ENCODE peak calls at places on chromosomes 6 and 20, in seven cellular contexts. K is BE2C, R is pancreas, X is psoas muscle, P is fibroblast of mammary gland, V is kidney, C is GM06990. M is an unnamed sample.

GRCh38 chr6:166930354-166930891 is 25.9 kb downstream of the RNASET2 start:
- DNase-seq in R (no peak), C (no peak), P (no peak), K (no peak), X (no peak), V (no peak), M (no peak)

GRCh38 chr6:84912472-84913143 is 148.2 kb upstream of the TBX18 start:
- DNase-seq in R (no peak), K (no peak), V (no peak), X (no peak), C (no peak), P (no peak), M (no peak)

GRCh38 chr20:8798505-8798904 is 270.4 kb upstream of the PLCB4 start:
- DNase-seq in P (peak), K (no peak), X (no peak), C (no peak), V (no peak), R (no peak), M (no peak)

GRCh38 chr6:55557176-55557575 is 21.8 kb downstream of the HMGCLL1 start:
- DNase-seq in P (no peak), K (no peak), X (no peak), V (no peak), C (no peak), R (no peak), M (peak)

GRCh38 chr6:166540631-166541331 is 45.7 kb downstream of the RAMACL start:
- DNase-seq in P (peak), V (no peak), X (no peak), K (no peak), R (no peak), C (peak), M (no peak)

GRCh38 chr6:87154641-87155271 is 609 bp upstream of the ZNF292 start:
- DNase-seq in X (no peak), C (no peak), R (no peak), P (peak), V (no peak), K (no peak), M (no peak)

GRCh38 chr6:169936355-169936975 is 185.0 kb downstream of the ERMARD start:
- DNase-seq in V (no peak), R (no peak), X (no peak), K (no peak), P (no peak), C (no peak), M (no peak)

GRCh38 chr6:108763931-108764579 is 84.2 kb upstream of the ARMC2 start:
- DNase-seq in P (no peak), V (no peak), R (no peak), K (no peak), X (no peak), C (no peak), M (no peak)

GRCh38 chr6:159461266-159461665 is 231.8 kb downstream of the SOD2 start:
- DNase-seq in K (no peak), X (no peak), C (no peak), P (no peak), V (no peak), R (no peak), M (no peak)

GRCh38 chr6:156781882-156782631 is 4.9 kb downstream of the ARID1B start:
- DNase-seq in P (peak), K (no peak), V (no peak), R (no peak), X (no peak), C (no peak), M (no peak)
- H3K4me3 ChIP-seq in P (peak), K (peak), V (peak), R (no peak), X (peak), C (peak), M (peak)

GRCh38 chr20:11979306-11980128 is 61.8 kb downstream of the BTBD3 start:
- DNase-seq in R (no peak), P (no peak), K (no peak), V (no peak), C (no peak), X (no peak), M (no peak)
- H3K4me3 ChIP-seq in R (no peak), P (no peak), K (no peak), V (no peak), C (no peak), X (no peak), M (no peak)

GRCh38 chr6:117444600-117444999 is 18.9 kb upstream of the ROS1 start:
- DNase-seq in R (no peak), K (no peak), V (no peak), P (peak), X (no peak), C (no peak), M (no peak)

GRCh38 chr6:117441824-117442264 is 16.1 kb upstream of the ROS1 start:
- DNase-seq in P (peak), X (no peak), K (no peak), C (no peak), V (no peak), R (no peak), M (no peak)

GRCh38 chr6:117440558-117441525 is 15.1 kb upstream of the ROS1 start:
- DNase-seq in R (no peak), C (no peak), K (no peak), V (no peak), X (no peak), P (peak), M (no peak)
- H3K4me3 ChIP-seq in R (no peak), C (no peak), K (no peak), V (no peak), X (no peak), P (no peak), M (no peak)

DNA sequence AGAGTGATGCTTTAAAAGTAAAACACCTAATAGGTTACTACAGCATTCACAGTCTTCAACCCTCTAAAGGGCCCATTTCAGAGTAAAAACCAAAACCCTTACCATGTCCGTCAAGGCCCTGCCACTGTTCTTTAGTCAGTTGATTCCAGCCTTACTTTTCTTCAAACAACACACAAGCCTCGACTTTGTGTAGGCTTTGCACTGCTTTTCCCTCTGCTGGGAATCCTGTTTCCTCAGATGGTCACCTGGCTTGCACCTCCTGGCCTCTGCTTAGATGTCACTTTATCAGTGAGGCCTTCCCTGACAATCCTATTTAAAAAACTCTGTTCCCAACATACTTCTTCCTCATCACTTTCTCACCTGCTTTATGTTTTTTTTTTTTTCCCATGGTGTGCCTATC is 77.1 kb upstream of the FLRT3 start:
- DNase-seq in K (no peak), R (no peak), P (no peak), C (no peak), X (no peak), V (no peak), M (no peak)
- H3K4me3 ChIP-seq in K (no peak), R (no peak), P (no peak), C (no peak), X (no peak), V (no peak), M (no peak)

DNA sequence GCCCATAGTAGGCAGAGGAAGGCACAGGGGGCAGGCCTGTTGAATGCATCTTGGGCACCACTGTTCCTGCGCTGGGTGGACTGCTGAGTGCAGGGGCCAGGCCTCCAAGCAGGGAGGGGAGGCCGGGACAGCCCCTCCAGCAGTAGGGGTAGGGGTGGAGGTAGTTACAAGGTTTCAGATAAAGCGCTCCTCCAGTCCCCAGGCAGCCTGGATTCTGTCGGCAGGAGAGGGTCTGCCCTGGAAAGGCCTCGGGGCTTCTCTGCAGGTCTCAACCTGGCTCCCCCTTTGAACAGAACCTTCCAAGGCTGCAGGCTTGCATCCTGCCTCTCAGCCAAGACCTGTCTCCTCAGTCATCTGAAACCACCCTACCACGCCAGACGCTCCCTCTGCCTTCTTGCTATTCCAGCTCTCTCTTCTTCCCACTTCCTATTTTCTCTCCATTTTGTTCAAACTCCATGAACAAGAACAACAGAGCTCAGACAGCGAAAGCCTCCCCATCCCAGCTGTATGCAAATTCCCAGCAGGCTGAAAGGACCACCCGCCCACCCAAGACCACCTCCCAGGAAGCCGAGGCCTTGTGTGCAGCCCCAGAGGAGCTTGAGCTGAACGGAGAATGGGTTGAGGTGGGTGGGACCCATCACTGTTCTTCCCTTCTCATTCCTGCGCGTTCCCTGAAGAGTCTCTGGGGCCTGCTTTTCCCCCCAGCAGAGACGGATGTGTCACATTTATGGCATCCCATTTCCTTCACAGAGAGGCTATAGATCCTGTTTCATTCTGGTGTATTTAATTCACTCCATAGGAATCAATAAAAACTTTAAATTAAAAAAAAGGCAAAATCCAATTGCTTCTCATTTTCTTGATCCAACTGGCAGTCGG is 1.4 kb downstream of the MLN start:
- DNase-seq in R (no peak), P (no peak), C (no peak), X (no peak), K (no peak), V (peak), M (no peak)
- H3K4me3 ChIP-seq in R (no peak), P (no peak), C (no peak), X (no peak), K (no peak), V (no peak), M (no peak)

GRCh38 chr6:36873612-36874011 is 991 bp downstream of the PPIL1 start:
- DNase-seq in X (no peak), V (no peak), K (no peak), P (no peak), R (no peak), C (no peak), M (no peak)

GRCh38 chr6:36874443-36875249 is at the start of gene PPIL1:
- DNase-seq in X (peak), R (peak), K (peak), C (peak), P (peak), V (peak), M (peak)

GRCh38 chr6:36871686-36872085 is 2.9 kb downstream of the PPIL1 start:
- DNase-seq in V (no peak), K (no peak), P (no peak), C (no peak), X (no peak), R (no peak), M (no peak)

GRCh38 chr6:36874016-36874442 is 574 bp downstream of the PPIL1 start:
- DNase-seq in K (no peak), P (peak), X (peak), V (no peak), C (no peak), R (peak), M (no peak)

DNA sequence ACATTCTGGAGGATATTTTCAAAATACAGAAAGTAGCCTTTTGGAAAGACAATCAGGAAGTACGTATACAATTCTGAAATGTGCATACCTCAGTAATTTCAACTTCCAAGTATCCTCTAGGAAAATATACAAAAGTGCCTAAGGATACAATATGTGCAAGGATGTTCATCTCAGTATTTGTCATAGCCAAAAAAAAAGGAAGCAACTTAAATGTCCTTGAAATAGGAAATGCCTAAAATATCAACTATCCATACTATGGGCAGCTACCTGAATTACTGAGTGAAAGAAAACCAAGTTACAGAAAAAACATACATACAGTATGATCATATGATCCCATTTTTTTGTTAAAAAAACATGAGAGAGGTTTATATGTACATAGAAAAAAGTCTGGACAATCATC is 1.5 kb downstream of the PPIL1 start:
- DNase-seq in V (no peak), K (no peak), P (no peak), C (no peak), R (no peak), X (no peak), M (no peak)
- H3K4me3 ChIP-seq in V (no peak), K (peak), P (no peak), C (no peak), R (no peak), X (peak), M (no peak)

GRCh38 chr20:3748073-3748472 is 15.6 kb downstream of the HSPA12B start:
- DNase-seq in K (no peak), P (no peak), X (no peak), V (peak), C (no peak), R (no peak), M (no peak)

GRCh38 chr20:3747471-3747870 is 15.0 kb downstream of the HSPA12B start:
- DNase-seq in V (no peak), K (no peak), R (no peak), C (no peak), P (no peak), X (no peak), M (no peak)

GRCh38 chr20:3744806-3745685 is 12.6 kb downstream of the HSPA12B start:
- DNase-seq in K (peak), X (peak), R (peak), C (peak), V (peak), P (peak), M (peak)

GRCh38 chr20:3744037-3744436 is 11.6 kb downstream of the HSPA12B start:
- DNase-seq in C (no peak), R (no peak), P (no peak), X (no peak), K (no peak), V (peak), M (no peak)

DNA sequence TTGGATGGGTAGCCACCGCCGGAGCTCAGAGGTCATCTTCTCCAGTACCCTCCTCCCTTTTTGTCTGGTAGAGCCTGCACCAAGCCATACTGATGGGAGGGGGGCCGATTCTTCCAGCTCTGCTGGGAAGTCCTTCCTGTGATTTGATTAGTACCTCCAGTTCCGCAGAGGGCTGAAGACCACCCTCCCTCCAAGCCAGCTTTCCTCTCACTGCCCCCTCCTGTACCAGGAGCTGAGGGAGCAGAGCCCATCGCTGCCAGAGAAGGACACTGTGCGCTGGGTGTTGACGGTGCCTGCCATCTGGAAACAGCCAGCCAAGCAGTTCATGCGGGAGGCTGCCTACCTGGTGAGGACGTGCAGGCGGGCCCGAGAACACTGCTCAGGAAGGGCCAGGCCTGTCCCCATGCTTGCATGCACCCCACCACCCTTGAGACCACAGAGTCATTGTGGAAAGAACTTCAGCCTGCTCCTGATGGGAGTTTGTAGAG is 13.2 kb downstream of the HSPA12B start:
- DNase-seq in C (no peak), V (no peak), P (no peak), R (no peak), X (no peak), K (no peak), M (peak)
- H3K4me3 ChIP-seq in C (no peak), V (no peak), P (no peak), R (no peak), X (no peak), K (no peak), M (no peak)

GRCh38 chr6:83849610-83850009 is 3.5 kb upstream of the RIPPLY2 start:
- DNase-seq in V (no peak), P (no peak), K (no peak), X (no peak), C (no peak), R (no peak), M (no peak)

GRCh38 chr6:83853178-83853967 is at the start of gene RIPPLY2:
- DNase-seq in P (peak), R (peak), K (peak), V (peak), X (no peak), C (peak), M (peak)

GRCh38 chr6:83854766-83855165 is 1.6 kb downstream of the RIPPLY2 start:
- DNase-seq in X (no peak), K (no peak), V (no peak), C (no peak), R (no peak), P (no peak), M (no peak)

GRCh38 chr6:83852528-83853177 is 507 bp upstream of the RIPPLY2 start:
- DNase-seq in P (no peak), X (no peak), C (no peak), V (no peak), K (no peak), R (no peak), M (no peak)

GRCh38 chr6:83853968-83854501 is 875 bp downstream of the RIPPLY2 start:
- DNase-seq in V (no peak), K (peak), P (no peak), R (peak), C (peak), X (no peak), M (no peak)
- H3K4me3 ChIP-seq in V (peak), K (peak), P (peak), R (no peak), C (peak), X (peak), M (peak)

GRCh38 chr6:167937948-167938911 is 59.2 kb upstream of the KIF25 start:
- DNase-seq in X (no peak), K (no peak), V (no peak), R (no peak), C (no peak), P (no peak), M (no peak)
- H3K4me3 ChIP-seq in X (peak), K (no peak), V (no peak), R (no peak), C (no peak), P (no peak), M (peak)

GRCh38 chr20:22523499-22524392 is 60.6 kb downstream of the FOXA2 start:
- DNase-seq in V (no peak), R (no peak), P (no peak), K (no peak), X (no peak), C (no peak), M (no peak)

GRCh38 chr20:22525069-22525820 is 59.1 kb downstream of the FOXA2 start:
- DNase-seq in X (no peak), P (no peak), V (no peak), C (no peak), R (no peak), K (no peak), M (no peak)

GRCh38 chr20:22525821-22526220 is 58.6 kb downstream of the FOXA2 start:
- DNase-seq in C (no peak), V (no peak), X (no peak), K (no peak), R (no peak), P (no peak), M (no peak)

GRCh38 chr20:22523128-22523498 is 61.3 kb downstream of the FOXA2 start:
- DNase-seq in K (no peak), X (no peak), P (no peak), R (no peak), V (no peak), C (no peak), M (no peak)

GRCh38 chr20:22524393-22525015 is 59.9 kb downstream of the FOXA2 start:
- DNase-seq in P (no peak), V (no peak), R (no peak), C (no peak), K (no peak), X (no peak), M (no peak)
- H3K4me3 ChIP-seq in P (no peak), V (no peak), R (no peak), C (no peak), K (no peak), X (no peak), M (no peak)

M was measured in heart left ventricle.